ENCODE peak calls at places on chromosomes 2 and 18, in seven cellular contexts. I is left ventricle myocardium inferior, C is cardiac muscle cell, N is adrenal gland, H is transverse colon, Z is breast epithelium, U is brain microvascular endothelial cell. G is an unnamed sample. For H3K36me3, the result is how much of the 10 kb centered on the place peaks cover.

GRCh38 chr2:130371723-130372054 is 15.8 kb downstream of the PTPN18 start:
- DNase-seq in Z (no peak), N (no peak), C (no peak), I (no peak), H (no peak), U (no peak), G (no peak)

GRCh38 chr2:86337235-86338099 is at the start of gene REEP1:
- DNase-seq in Z (no peak), H (no peak), U (no peak), I (peak), C (peak), N (peak), G (no peak)

GRCh38 chr2:54850171-54851122 is 127.0 kb downstream of the EML6 start:
- DNase-seq in N (no peak), H (no peak), U (no peak), C (no peak), I (no peak), Z (no peak), G (no peak)

GRCh38 chr2:25339791-25340339 is 1.9 kb downstream of the DNMT3A start:
- DNase-seq in N (peak), I (peak), H (peak), Z (no peak), C (peak), U (no peak), G (no peak)

GRCh38 chr2:36502081-36502480 is 95.9 kb downstream of the FEZ2 start:
- DNase-seq in N (no peak), Z (no peak), C (no peak), U (no peak), I (no peak), H (no peak), G (no peak)

GRCh38 chr2:52955079-52955478 is 812.5 kb upstream of the CHAC2 start:
- DNase-seq in H (no peak), U (no peak), I (no peak), Z (no peak), C (no peak), N (no peak), G (no peak)

GRCh38 chr2:98405301-98405700 is 39.4 kb upstream of the INPP4A start:
- DNase-seq in Z (no peak), C (no peak), H (no peak), U (no peak), I (no peak), N (no peak), G (no peak)

GRCh38 chr2:101958071-101958470 is 33.7 kb upstream of the IL1R2 start:
- DNase-seq in N (no peak), C (no peak), H (no peak), I (no peak), Z (no peak), U (no peak), G (no peak)

GRCh38 chr2:197246405-197246804 is 64.2 kb downstream of the ANKRD44 start:
- DNase-seq in Z (no peak), C (no peak), U (no peak), I (no peak), N (no peak), H (no peak), G (no peak)

GRCh38 chr2:176702169-176702568 is 432.9 kb downstream of the MTX2 start:
- DNase-seq in I (no peak), N (no peak), H (no peak), U (no peak), Z (no peak), C (no peak), G (no peak)

GRCh38 chr2:240401781-240402551 is 33.5 kb upstream of the GPC1 start:
- DNase-seq in C (no peak), Z (no peak), U (no peak), N (no peak), H (no peak), I (no peak), G (no peak)

GRCh38 chr2:190722061-190722759 is 73.3 kb downstream of the NAB1 start:
- DNase-seq in I (no peak), H (no peak), Z (no peak), C (no peak), N (no peak), U (no peak), G (no peak)

GRCh38 chr2:32399221-32399620 is 42.4 kb downstream of the BIRC6 start:
- DNase-seq in I (no peak), U (no peak), Z (no peak), C (no peak), N (no peak), H (no peak), G (no peak)
- H3K36me3 ChIP-seq in I (half or more), U (under half), Z (under half), C (under half), N (under half), H (under half), G (under half)

GRCh38 chr2:172596776-172597175 is 40.9 kb downstream of the PDK1 start:
- DNase-seq in I (no peak), Z (no peak), H (no peak), N (no peak), U (no peak), C (no peak), G (no peak)
- H3K36me3 ChIP-seq in I (under half), Z (under half), H (under half), N (under half), U (under half), C (half or more), G (under half)

GRCh38 chr18:12359515-12359927 is 17.5 kb downstream of the AFG3L2 start:
- DNase-seq in C (no peak), N (no peak), Z (no peak), I (no peak), H (no peak), U (peak), G (no peak)

GRCh38 chr18:12366379-12366778 is 10.6 kb downstream of the AFG3L2 start:
- DNase-seq in N (no peak), I (peak), Z (no peak), H (no peak), U (no peak), C (no peak), G (no peak)

GRCh38 chr18:12366794-12367193 is 10.2 kb downstream of the AFG3L2 start:
- DNase-seq in C (no peak), U (no peak), H (no peak), I (no peak), N (no peak), Z (no peak), G (no peak)

GRCh38 chr18:12362473-12363174 is 14.4 kb downstream of the AFG3L2 start:
- DNase-seq in Z (no peak), H (no peak), C (peak), N (no peak), I (no peak), U (no peak), G (no peak)

DNA sequence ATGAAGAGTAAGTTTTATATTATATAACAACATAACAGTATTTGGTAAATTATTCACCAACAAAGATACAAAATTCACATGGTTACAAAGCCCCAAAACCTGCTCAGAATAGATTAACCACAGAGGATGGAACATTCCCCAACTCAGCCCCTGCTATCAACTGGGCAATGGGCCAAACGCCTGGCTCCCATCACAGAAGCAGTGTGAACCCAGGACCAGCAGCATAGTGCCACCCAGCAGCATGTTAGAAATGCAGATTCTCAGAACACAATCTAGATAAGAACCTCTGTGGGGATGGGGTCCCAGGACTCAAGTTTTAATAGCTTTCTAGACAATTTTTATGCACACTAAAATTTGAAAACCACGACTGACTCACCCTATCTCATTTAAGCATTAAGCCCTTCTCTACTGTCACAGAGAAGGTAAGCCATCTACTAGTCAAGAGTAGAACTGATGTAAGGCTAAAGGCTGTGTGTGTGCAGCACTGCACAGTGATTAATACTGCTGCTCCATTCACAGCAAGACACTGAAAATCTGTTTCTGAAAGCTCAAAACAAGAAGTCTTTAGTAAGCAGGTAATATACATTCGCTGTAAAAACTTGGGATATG is 15.2 kb downstream of the AFG3L2 start:
- DNase-seq in I (peak), H (no peak), U (peak), Z (no peak), N (no peak), C (peak), G (no peak)
- H3K36me3 ChIP-seq in I (half or more), H (half or more), U (under half), Z (under half), N (half or more), C (under half), G (half or more)

GRCh38 chr18:51182824-51183223 is 14.7 kb downstream of the MEX3C start:
- DNase-seq in Z (no peak), C (no peak), U (no peak), N (no peak), I (no peak), H (no peak), G (no peak)
- H3K36me3 ChIP-seq in Z (under half), C (under half), U (under half), N (under half), I (under half), H (under half), G (under half)

GRCh38 chr2:127064642-127065250 is 42.2 kb downstream of the BIN1 start:
- DNase-seq in U (peak), H (peak), N (peak), I (peak), C (peak), Z (peak), G (no peak)
- H3K36me3 ChIP-seq in U (under half), H (under half), N (under half), I (under half), C (under half), Z (under half), G (under half)

GRCh38 chr2:205739618-205740017 is 57.3 kb downstream of the NRP2 start:
- DNase-seq in N (no peak), U (no peak), I (no peak), H (no peak), C (no peak), Z (no peak), G (no peak)
- H3K36me3 ChIP-seq in N (half or more), U (under half), I (under half), H (under half), C (under half), Z (under half), G (under half)

DNA sequence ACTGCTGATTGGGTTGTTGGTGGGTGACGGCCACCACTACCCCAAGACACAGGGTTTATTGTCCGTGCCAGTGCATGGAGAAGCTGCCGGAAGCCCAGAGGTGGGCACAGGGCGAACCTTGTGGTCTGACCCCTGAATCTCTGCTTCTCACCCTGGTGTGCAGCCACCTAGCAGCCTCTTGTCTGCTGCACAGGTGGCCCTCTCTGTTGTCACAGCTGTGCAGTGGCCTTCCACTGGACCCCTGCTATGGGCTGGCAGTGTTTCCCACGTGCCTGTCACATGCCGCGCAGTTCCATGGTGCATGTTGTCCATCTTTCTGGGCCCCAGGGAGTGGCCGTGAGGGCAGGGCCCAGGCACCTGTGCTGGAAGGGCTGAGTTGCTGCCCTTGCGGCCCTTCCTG is 15.2 kb downstream of the ATG4B start:
- DNase-seq in C (no peak), I (no peak), Z (no peak), U (no peak), N (no peak), H (no peak), G (no peak)
- H3K36me3 ChIP-seq in C (under half), I (half or more), Z (under half), U (under half), N (half or more), H (under half), G (half or more)

G was measured in CD4-positive, alpha-beta memory T cell.